ENCODE peak calls at places on chromosomes 4 and X, in seven cellular contexts. G is IMR-90, X is H9, Y is mesenchymal stem cell, R is neuronal stem cell, M is H1, O is trophoblast cell. B is an unnamed sample.

GRCh38 chrX:29762006-29762405 is 453.4 kb upstream of the MAGEB2 start:
- DNase-seq in G (no peak), X (no peak), Y (no peak), R (no peak), M (no peak), O (no peak), B (no peak)

GRCh38 chrX:42604302-42604701 is 173.7 kb downstream of the PPP1R2C start:
- DNase-seq in G (no peak), X (no peak), Y (no peak), R (no peak), M (no peak), O (no peak), B (no peak)

GRCh38 chrX:48806088-48806487 is 4.2 kb downstream of the HDAC6 start:
- DNase-seq in G (no peak), X (no peak), Y (no peak), R (no peak), M (no peak), O (no peak), B (no peak)

GRCh38 chr4:4216261-4216660 is 10.5 kb downstream of the OTOP1 start:
- DNase-seq in G (no peak), X (no peak), Y (no peak), R (no peak), M (no peak), O (no peak), B (no peak)

GRCh38 chr4:18858229-18858922 is 836.8 kb upstream of the LCORL start:
- DNase-seq in G (no peak), X (no peak), Y (no peak), R (no peak), M (no peak), O (no peak), B (no peak)

GRCh38 chr4:156442961-156443360 is 489.3 kb upstream of the CTSO start:
- DNase-seq in G (no peak), X (no peak), Y (no peak), R (no peak), M (no peak), O (no peak), B (peak; percentile 11)

GRCh38 chrX:132292753-132293152 is 73.5 kb upstream of the RAP2C start:
- DNase-seq in G (peak; percentile 57), X (peak; percentile 32), Y (peak; percentile 59), R (peak; percentile 31), M (no peak), O (peak; percentile 36), B (peak; percentile 63)

GRCh38 chrX:70013483-70014222 is 36.1 kb downstream of the AWAT2 start:
- DNase-seq in G (no peak), X (no peak), Y (no peak), R (no peak), M (no peak), O (no peak), B (peak; percentile 8)

GRCh38 chrX:11193035-11193469 is 81.9 kb downstream of the HCCS start:
- DNase-seq in G (peak; percentile 53), X (no peak), Y (peak; percentile 2), R (no peak), M (no peak), O (no peak), B (no peak)

GRCh38 chrX:39750798-39751197 is 347.0 kb downstream of the BCOR start:
- DNase-seq in G (no peak), X (no peak), Y (no peak), R (no peak), M (no peak), O (no peak), B (no peak)

GRCh38 chr4:150080875-150081274 is 2.6 kb downstream of the DCLK2 start:
- DNase-seq in G (peak; percentile 35), X (no peak), Y (peak; percentile 28), R (no peak), M (no peak), O (no peak), B (no peak)

GRCh38 chr4:166318810-166319525 is 445.9 kb downstream of the TLL1 start:
- DNase-seq in G (peak; percentile 0), X (no peak), Y (peak; percentile 53), R (no peak), M (no peak), O (no peak), B (no peak)

GRCh38 chr4:94135701-94136100 is 72.0 kb upstream of the SMARCAD1 start:
- DNase-seq in G (no peak), X (no peak), Y (no peak), R (no peak), M (no peak), O (no peak), B (no peak)

GRCh38 chrX:1480082-1480785 is 27.5 kb upstream of the ASMTL start:
- DNase-seq in G (no peak), X (no peak), Y (no peak), R (no peak), M (no peak), O (no peak), B (no peak)

GRCh38 chr4:33837043-33837442 is 2407.3 kb downstream of the ARAP2 start:
- DNase-seq in G (peak; percentile 80), X (no peak), Y (peak; percentile 79), R (no peak), M (no peak), O (peak; percentile 32), B (peak; percentile 68)

GRCh38 chrX:133921764-133922389 is 63.5 kb downstream of the GPC3 start:
- DNase-seq in G (peak; percentile 5), X (peak; percentile 81), Y (peak; percentile 14), R (peak; percentile 29), M (peak; percentile 38), O (peak; percentile 24), B (peak; percentile 88)

GRCh38 chr4:92307886-92308285 is 4.1 kb downstream of the GRID2 start:
- DNase-seq in G (no peak), X (no peak), Y (no peak), R (no peak), M (no peak), O (no peak), B (no peak)

GRCh38 chrX:152907084-152907651 is 9.3 kb downstream of the ZNF185 start:
- DNase-seq in G (peak; percentile 94), X (peak; percentile 85), Y (peak; percentile 88), R (peak; percentile 27), M (no peak), O (no peak), B (peak; percentile 92)

GRCh38 chr4:157607996-157608395 is 387.5 kb downstream of the GRIA2 start:
- DNase-seq in G (no peak), X (no peak), Y (no peak), R (no peak), M (no peak), O (no peak), B (no peak)

GRCh38 chrX:10197597-10198210 is 40.9 kb downstream of the CLCN4 start:
- DNase-seq in G (no peak), X (no peak), Y (peak; percentile 61), R (no peak), M (no peak), O (peak; percentile 71), B (no peak)

GRCh38 chr4:10035130-10035529 is 13.8 kb upstream of the SLC2A9 start:
- DNase-seq in G (no peak), X (no peak), Y (no peak), R (no peak), M (no peak), O (no peak), B (no peak)

GRCh38 chr4:40354158-40354557 is 19.0 kb downstream of the CHRNA9 start:
- DNase-seq in G (no peak), X (no peak), Y (no peak), R (no peak), M (no peak), O (no peak), B (no peak)
- H2BK120ac ChIP-seq in G (no peak overlapping the region), X (no peak overlapping the region), Y (no peak overlapping the region), R (no peak overlapping the region), M (no peak overlapping the region), O (no peak overlapping the region), B (no peak overlapping the region)

GRCh38 chr4:1326751-1327525 is 20.1 kb upstream of the UVSSA start:
- DNase-seq in G (no peak), X (no peak), Y (no peak), R (no peak), M (no peak), O (no peak), B (no peak)
- H2BK120ac ChIP-seq in G (no peak overlapping the region), X (no peak overlapping the region), Y (no peak overlapping the region), R (no peak overlapping the region), M (no peak overlapping the region), O (no peak overlapping the region), B (no peak overlapping the region)

DNA sequence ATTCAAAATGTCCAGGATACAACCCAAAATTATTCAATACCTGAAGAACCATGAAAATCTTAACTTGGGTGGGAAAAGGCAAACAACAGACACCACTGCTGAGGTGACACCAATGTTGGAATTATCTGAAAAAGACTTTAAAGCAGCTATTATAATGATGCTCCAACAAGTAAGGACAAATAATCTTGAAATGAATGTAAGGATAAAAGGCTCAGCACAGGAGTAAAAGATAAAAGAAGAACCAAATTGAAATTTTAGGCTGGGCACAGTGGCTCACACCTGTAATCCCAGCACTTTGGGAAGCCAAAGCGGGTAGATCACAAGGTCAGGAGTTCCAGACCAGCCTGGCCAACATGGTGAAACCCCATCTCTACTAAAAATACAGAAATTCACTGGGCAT is 4.0 kb upstream of the SLC9A7 start:
- DNase-seq in G (no peak), X (no peak), Y (no peak), R (no peak), M (no peak), O (no peak), B (no peak)
- H2BK120ac ChIP-seq in G (no peak overlapping the region), X (no peak overlapping the region), Y (no peak overlapping the region), R (no peak overlapping the region), M (no peak overlapping the region), O (no peak overlapping the region), B (no peak overlapping the region)

GRCh38 chr4:1807258-1807777 is 14.2 kb downstream of the FGFR3 start:
- DNase-seq in G (no peak), X (no peak), Y (peak; percentile 15), R (no peak), M (no peak), O (no peak), B (no peak)

GRCh38 chr4:1809754-1810502 is 16.8 kb downstream of the FGFR3 start:
- DNase-seq in G (peak; percentile 46), X (peak; percentile 93), Y (peak; percentile 65), R (peak; percentile 76), M (peak; percentile 76), O (peak; percentile 41), B (peak; percentile 89)

GRCh38 chr4:1810765-1811164 is 17.7 kb downstream of the FGFR3 start:
- DNase-seq in G (no peak), X (no peak), Y (no peak), R (no peak), M (no peak), O (no peak), B (no peak)

GRCh38 chr4:1808396-1808795 is 15.3 kb downstream of the FGFR3 start:
- DNase-seq in G (no peak), X (no peak), Y (no peak), R (no peak), M (no peak), O (no peak), B (no peak)

GRCh38 chr4:1808851-1809753 is 16.0 kb downstream of the FGFR3 start:
- DNase-seq in G (no peak), X (no peak), Y (no peak), R (no peak), M (no peak), O (no peak), B (no peak)
- H2BK120ac ChIP-seq in G (no peak overlapping the region), X (no peak overlapping the region), Y (no peak overlapping the region), R (no peak overlapping the region), M (no peak overlapping the region), O (no peak overlapping the region), B (no peak overlapping the region)

GRCh38 chrX:154834562-154834961 is at the start of gene SMIM9:
- DNase-seq in G (peak; percentile 12), X (no peak), Y (no peak), R (no peak), M (no peak), O (no peak), B (no peak)
- H2BK120ac ChIP-seq in G (no peak within 1 kb of the TSS), X (no peak within 1 kb of the TSS), Y (no peak within 1 kb of the TSS), R (no peak within 1 kb of the TSS), M (no peak within 1 kb of the TSS), O (no peak within 1 kb of the TSS), B (no peak within 1 kb of the TSS)

B was measured in mesendoderm.